ENCODE peak calls at places on chromosomes 3 and 15, in six cellular contexts. E is psoas muscle, A is GM10248, Y is foreskin fibroblast, W is brain microvascular endothelial cell, F is A549. T is an unnamed sample.

GRCh38 chr3:147447224-147447623 is 38.1 kb downstream of the ZIC1 start:
- DNase-seq in E (no peak), A (no peak), Y (no peak), W (no peak), F (no peak), T (no peak)

GRCh38 chr15:56086566-56086965 is 93.2 kb upstream of the NEDD4 start:
- DNase-seq in E (no peak), A (no peak), Y (no peak), W (no peak), F (no peak), T (no peak)

GRCh38 chr15:93018574-93018973 is 70.4 kb downstream of the RGMA start:
- DNase-seq in E (no peak), A (no peak), Y (no peak), W (no peak), F (no peak), T (no peak)

GRCh38 chr15:54790693-54791092 is 406.0 kb downstream of the RSL24D1 start:
- DNase-seq in E (no peak), A (no peak), Y (no peak), W (no peak), F (no peak), T (no peak)

GRCh38 chr3:41900265-41900664 is 61.6 kb downstream of the ULK4 start:
- DNase-seq in E (no peak), A (no peak), Y (peak), W (peak), F (no peak), T (no peak)

GRCh38 chr15:98878172-98878571 is 129.4 kb downstream of the PGPEP1L start:
- DNase-seq in E (no peak), A (no peak), Y (no peak), W (no peak), F (no peak), T (no peak)

GRCh38 chr15:89128320-89129122 is 40.3 kb downstream of the ABHD2 start:
- DNase-seq in E (no peak), A (no peak), Y (no peak), W (no peak), F (no peak), T (no peak)

GRCh38 chr3:152742368-152743347 is 92.3 kb upstream of the P2RY1 start:
- DNase-seq in E (no peak), A (no peak), Y (no peak), W (no peak), F (no peak), T (no peak)

GRCh38 chr3:65178703-65179102 is 490.9 kb upstream of the ADAMTS9 start:
- DNase-seq in E (no peak), A (no peak), Y (peak), W (peak), F (no peak), T (no peak)

GRCh38 chr15:62462721-62463120 is 297.6 kb upstream of the C2CD4B start:
- DNase-seq in E (no peak), A (no peak), Y (peak), W (no peak), F (no peak), T (no peak)

GRCh38 chr3:182533394-182533793 is 259.9 kb upstream of the ATP11B start:
- DNase-seq in E (no peak), A (no peak), Y (no peak), W (no peak), F (no peak), T (no peak)

GRCh38 chr15:63655683-63656372 is 58.6 kb downstream of the FBXL22 start:
- DNase-seq in E (no peak), A (no peak), Y (no peak), W (no peak), F (no peak), T (no peak)

GRCh38 chr3:53999725-54000124 is 108.1 kb upstream of the SELENOK start:
- DNase-seq in E (no peak), A (no peak), Y (no peak), W (no peak), F (no peak), T (no peak)

DNA sequence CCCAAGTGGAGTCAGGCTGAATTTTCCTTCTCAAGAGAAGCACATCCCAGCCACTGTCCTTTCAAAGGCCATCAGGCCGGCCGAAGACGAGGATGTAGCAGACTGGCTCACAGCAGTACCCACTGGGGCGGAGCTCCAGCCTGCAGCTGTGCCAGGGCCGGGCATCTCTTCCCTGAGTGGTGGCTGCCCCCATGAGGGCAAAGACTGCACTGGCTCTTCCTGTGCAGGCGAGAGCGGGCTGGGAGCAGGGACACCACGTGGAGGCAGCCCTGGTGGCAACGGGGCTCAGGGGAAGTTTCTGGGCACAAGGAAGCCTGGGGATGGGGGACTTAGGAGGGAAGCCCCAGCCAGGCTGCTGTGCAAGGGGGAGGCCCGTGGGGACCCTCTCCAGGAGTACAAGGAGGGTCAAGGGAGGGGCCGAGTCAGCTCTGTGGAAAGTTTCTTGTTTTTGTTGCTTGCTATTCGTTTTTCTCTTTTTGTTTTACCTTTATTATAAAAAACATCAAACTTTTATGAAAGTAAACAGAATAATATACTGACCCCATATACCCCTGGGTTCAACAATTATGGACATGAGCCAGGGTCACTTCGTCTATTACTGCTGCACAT is 66.1 kb downstream of the RPN1 start:
- DNase-seq in E (peak), A (no peak), Y (peak), W (peak), F (peak), T (peak)
- TF ChIP-seq CTCF in E (peak), A (peak), Y (peak), W (peak), F (peak), T (peak)

GRCh38 chr3:63462732-63463131 is 184.6 kb downstream of the SYNPR start:
- DNase-seq in E (no peak), A (no peak), Y (no peak), W (no peak), F (no peak), T (no peak)

GRCh38 chr3:63456901-63457300 is 178.8 kb downstream of the SYNPR start:
- DNase-seq in E (no peak), A (no peak), Y (no peak), W (no peak), F (no peak), T (no peak)

DNA sequence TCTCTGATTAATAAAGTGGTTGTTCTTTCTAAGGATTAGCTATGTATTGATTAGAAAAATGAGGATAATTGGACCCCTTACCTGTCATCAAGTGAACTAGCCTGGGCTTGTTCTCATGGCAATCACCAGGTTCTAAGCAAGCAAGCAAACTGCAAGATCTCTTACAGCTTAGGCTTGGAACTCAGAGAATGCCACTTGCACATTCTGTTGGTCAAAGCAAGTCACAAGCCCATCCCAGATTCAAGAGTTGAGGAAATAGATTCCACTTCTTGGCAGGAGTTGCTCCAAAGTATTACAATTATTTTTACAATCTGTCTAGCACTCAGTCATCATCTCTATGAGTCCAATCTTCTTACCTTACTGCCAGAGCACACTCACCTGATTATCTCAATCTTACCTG is 180.3 kb downstream of the SYNPR start:
- DNase-seq in E (no peak), A (no peak), Y (no peak), W (no peak), F (no peak), T (no peak)
- TF ChIP-seq CTCF in E (no peak), A (no peak), Y (no peak), W (no peak), F (no peak), T (no peak)

GRCh38 chr3:133575121-133575520 is 1.6 kb downstream of the CDV3 start:
- DNase-seq in E (no peak), A (no peak), Y (no peak), W (no peak), F (no peak), T (no peak)

GRCh38 chr3:133574260-133574881 is 885 bp downstream of the CDV3 start:
- DNase-seq in E (peak), A (peak), Y (peak), W (peak), F (no peak), T (peak)

GRCh38 chr3:133572158-133573053 is 1.1 kb upstream of the CDV3 start:
- DNase-seq in E (no peak), A (peak), Y (peak), W (no peak), F (no peak), T (peak)

GRCh38 chr3:133573054-133573628 is 345 bp upstream of the CDV3 start:
- DNase-seq in E (peak), A (peak), Y (peak), W (peak), F (peak), T (peak)

DNA sequence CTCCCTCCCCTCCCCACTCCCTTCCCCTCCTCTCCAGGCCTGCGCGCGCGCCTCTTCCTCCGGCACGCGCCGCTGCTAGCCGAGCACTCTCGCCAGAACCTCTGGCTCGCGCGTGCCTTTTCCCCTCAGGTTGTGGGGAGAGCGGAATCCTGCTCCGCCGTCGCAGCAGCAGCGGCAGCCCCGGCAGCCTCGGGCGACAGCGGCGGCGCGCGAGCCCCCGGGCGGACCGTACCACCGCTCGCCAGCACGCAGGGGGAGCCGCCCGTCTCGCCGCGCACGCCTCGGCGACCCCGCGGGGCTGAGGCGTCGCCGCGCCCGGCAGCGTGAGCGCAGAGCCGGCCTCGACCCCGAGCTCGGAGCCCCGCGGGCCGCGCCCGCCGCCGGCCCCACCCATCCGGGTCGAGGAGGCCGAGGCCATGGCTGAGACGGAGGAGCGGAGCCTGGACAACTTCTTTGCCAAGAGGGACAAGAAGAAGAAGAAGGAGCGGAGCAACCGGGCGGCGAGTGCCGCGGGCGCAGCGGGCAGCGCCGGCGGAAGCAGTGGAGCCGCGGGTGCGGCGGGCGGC is at the start of gene CDV3:
- DNase-seq in E (no peak), A (no peak), Y (no peak), W (no peak), F (no peak), T (no peak)
- TF ChIP-seq CTCF in E (no peak), A (no peak), Y (no peak), W (no peak), F (no peak), T (no peak)

GRCh38 chr15:36447373-36447772 is 132.1 kb upstream of the CDIN1 start:
- DNase-seq in E (no peak), A (no peak), Y (no peak), W (no peak), F (no peak), T (no peak)

GRCh38 chr15:36448418-36448817 is 131.0 kb upstream of the CDIN1 start:
- DNase-seq in E (no peak), A (no peak), Y (no peak), W (no peak), F (no peak), T (no peak)

GRCh38 chr15:36449662-36450145 is 129.7 kb upstream of the CDIN1 start:
- DNase-seq in E (no peak), A (no peak), Y (no peak), W (no peak), F (no peak), T (no peak)

GRCh38 chr15:36449084-36449661 is 130.3 kb upstream of the CDIN1 start:
- DNase-seq in E (no peak), A (no peak), Y (no peak), W (no peak), F (no peak), T (no peak)
- TF ChIP-seq CTCF in E (no peak), A (no peak), Y (no peak), W (no peak), F (no peak), T (no peak)

DNA sequence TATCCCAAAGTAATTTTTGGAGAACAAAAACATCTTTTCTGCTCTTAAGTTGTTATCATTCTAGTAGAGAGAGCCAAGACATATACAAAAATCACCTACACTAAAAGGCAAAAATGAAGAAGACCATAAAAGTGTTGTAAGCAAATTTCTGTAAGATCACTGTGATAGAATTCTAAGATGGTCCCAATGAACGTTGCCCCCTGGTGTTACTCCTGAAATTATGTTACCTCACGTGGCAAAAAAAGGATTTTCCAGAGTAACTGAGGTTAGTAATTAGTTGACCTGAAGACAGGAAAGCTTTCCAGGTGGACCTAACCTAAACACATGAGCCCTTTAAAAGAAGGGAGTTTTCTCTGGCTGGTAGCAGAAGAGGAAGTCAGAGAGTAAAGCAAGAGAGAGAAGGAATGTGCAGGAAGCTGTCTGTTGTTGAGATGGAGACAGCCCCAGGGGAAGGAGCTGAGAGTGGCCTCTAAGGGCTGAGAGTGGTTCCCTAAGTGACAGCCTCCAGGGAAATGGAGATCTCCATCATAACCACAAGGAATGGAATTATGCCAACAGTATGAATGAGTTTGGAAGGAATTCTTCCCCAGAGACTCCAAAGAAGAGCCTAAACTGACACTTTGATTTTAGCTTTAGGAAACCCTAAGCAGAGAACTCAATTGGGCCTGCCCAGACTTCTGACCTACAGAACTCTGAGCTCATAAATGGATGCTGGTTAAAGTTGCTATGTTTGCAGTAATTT is 205.9 kb downstream of the CD47 start:
- DNase-seq in E (no peak), A (no peak), Y (peak), W (no peak), F (no peak), T (no peak)
- TF ChIP-seq CTCF in E (no peak), A (no peak), Y (no peak), W (peak), F (no peak), T (no peak)

GRCh38 chr3:27935492-27935891 is 213.4 kb upstream of the EOMES start:
- DNase-seq in E (no peak), A (no peak), Y (no peak), W (no peak), F (no peak), T (no peak)
- TF ChIP-seq CTCF in E (no peak), A (no peak), Y (no peak), W (no peak), F (no peak), T (no peak)

GRCh38 chr15:39864116-39864515 is 56.0 kb downstream of the GPR176 start:
- DNase-seq in E (no peak), A (no peak), Y (no peak), W (no peak), F (no peak), T (no peak)
- TF ChIP-seq CTCF in E (no peak), A (no peak), Y (no peak), W (no peak), F (no peak), T (no peak)